ENCODE peak calls at places on chromosomes 12 and 14, in five cellular contexts. One of them, this sample, is unnamed.

GRCh38 chr14:54348001-54348611 is 48.7 kb upstream of the CDKN3 start:
- DNase-seq in ovary: no peak
- DNase-seq in heart left ventricle: no peak
- DNase-seq in A549: peak; percentile 51
- DNase-seq in esophagus squamous epithelium: no peak
- DNase-seq in this sample: no peak

GRCh38 chr12:124481772-124482566 is 85.4 kb downstream of the NCOR2 start:
- DNase-seq in ovary: no peak
- DNase-seq in heart left ventricle: peak; percentile 64
- DNase-seq in A549: no peak
- DNase-seq in esophagus squamous epithelium: no peak
- DNase-seq in this sample: no peak

GRCh38 chr14:73008501-73008900 is 18.4 kb downstream of the ZFYVE1 start:
- DNase-seq in ovary: no peak
- DNase-seq in heart left ventricle: no peak
- DNase-seq in A549: no peak
- DNase-seq in esophagus squamous epithelium: no peak
- DNase-seq in this sample: peak; percentile 22

GRCh38 chr12:1855241-1855640 is 34.9 kb downstream of the LRTM2 start:
- DNase-seq in ovary: no peak
- DNase-seq in heart left ventricle: no peak
- DNase-seq in A549: no peak
- DNase-seq in esophagus squamous epithelium: no peak
- DNase-seq in this sample: no peak

GRCh38 chr14:69712637-69713088 is 54.3 kb upstream of the SRSF5 start:
- DNase-seq in ovary: no peak
- DNase-seq in heart left ventricle: no peak
- DNase-seq in A549: no peak
- DNase-seq in esophagus squamous epithelium: no peak
- DNase-seq in this sample: peak; percentile 47

GRCh38 chr14:68526420-68527105 is 266.3 kb downstream of the ZFP36L1 start:
- DNase-seq in ovary: no peak
- DNase-seq in heart left ventricle: peak; percentile 68
- DNase-seq in A549: peak; percentile 29
- DNase-seq in esophagus squamous epithelium: no peak
- DNase-seq in this sample: peak; percentile 37

GRCh38 chr12:117356048-117356447 is 5.4 kb downstream of the NOS1 start:
- DNase-seq in ovary: no peak
- DNase-seq in heart left ventricle: no peak
- DNase-seq in A549: peak; percentile 39
- DNase-seq in esophagus squamous epithelium: no peak
- DNase-seq in this sample: no peak

GRCh38 chr14:74242055-74243042 is 3.1 kb downstream of the VSX2 start:
- DNase-seq in ovary: no peak
- DNase-seq in heart left ventricle: peak; percentile 21
- DNase-seq in A549: no peak
- DNase-seq in esophagus squamous epithelium: no peak
- DNase-seq in this sample: no peak

GRCh38 chr12:25929096-25929637 is 29.3 kb upstream of the RASSF8 start:
- DNase-seq in ovary: no peak
- DNase-seq in heart left ventricle: no peak
- DNase-seq in A549: no peak
- DNase-seq in esophagus squamous epithelium: no peak
- DNase-seq in this sample: no peak

GRCh38 chr12:57896139-57896436 is 45.3 kb upstream of the ATP23 start:
- DNase-seq in ovary: peak; percentile 65
- DNase-seq in heart left ventricle: no peak
- DNase-seq in A549: no peak
- DNase-seq in esophagus squamous epithelium: no peak
- DNase-seq in this sample: no peak
- H3K4me1 ChIP-seq in ovary: peaks cover 46% of the 10 kb centered on the region
- H3K4me1 ChIP-seq in heart left ventricle: peaks cover 81% of the 10 kb centered on the region
- H3K4me1 ChIP-seq in A549: peaks cover 62% of the 10 kb centered on the region
- H3K4me1 ChIP-seq in esophagus squamous epithelium: peaks cover 65% of the 10 kb centered on the region
- H3K4me1 ChIP-seq in this sample: peaks cover 69% of the 10 kb centered on the region

DNA sequence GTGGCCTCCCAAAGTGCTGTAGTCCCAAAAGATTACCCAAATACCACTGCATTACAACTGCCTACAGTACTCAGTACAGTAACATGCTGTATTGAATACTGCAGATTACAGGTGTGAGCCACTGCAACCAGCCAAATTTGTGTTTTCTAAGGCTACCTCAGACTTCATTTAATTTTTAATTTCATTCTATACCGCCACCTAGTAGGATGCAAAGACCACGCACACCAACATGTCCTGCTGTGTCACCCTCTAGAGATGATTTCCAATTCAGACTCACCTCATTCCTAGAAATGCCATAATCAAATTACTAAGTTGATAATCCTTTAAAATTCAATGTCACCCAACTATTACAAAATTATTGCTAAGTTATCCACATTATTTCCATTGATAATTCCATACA is 15.1 kb downstream of the DICER1 start:
- DNase-seq in ovary: no peak
- DNase-seq in heart left ventricle: no peak
- DNase-seq in A549: no peak
- DNase-seq in esophagus squamous epithelium: no peak
- DNase-seq in this sample: no peak
- H3K4me1 ChIP-seq in ovary: peaks cover 13% of the 10 kb centered on the region
- H3K4me1 ChIP-seq in heart left ventricle: peaks cover 64% of the 10 kb centered on the region
- H3K4me1 ChIP-seq in A549: peaks cover 38% of the 10 kb centered on the region
- H3K4me1 ChIP-seq in esophagus squamous epithelium: peaks cover 24% of the 10 kb centered on the region
- H3K4me1 ChIP-seq in this sample: peaks cover 51% of the 10 kb centered on the region

GRCh38 chr14:52048132-52048531 is 20.7 kb downstream of the NID2 start:
- DNase-seq in ovary: no peak
- DNase-seq in heart left ventricle: no peak
- DNase-seq in A549: no peak
- DNase-seq in esophagus squamous epithelium: no peak
- DNase-seq in this sample: no peak
- H3K4me1 ChIP-seq in ovary: peaks cover 40% of the 10 kb centered on the region
- H3K4me1 ChIP-seq in heart left ventricle: peaks cover 96% of the 10 kb centered on the region
- H3K4me1 ChIP-seq in A549: peaks cover 19% of the 10 kb centered on the region
- H3K4me1 ChIP-seq in esophagus squamous epithelium: no peaks in the 10 kb centered on the region
- H3K4me1 ChIP-seq in this sample: peaks cover 19% of the 10 kb centered on the region

GRCh38 chr12:54287316-54288157 is 7.0 kb downstream of the HNRNPA1 start:
- DNase-seq in ovary: no peak
- DNase-seq in heart left ventricle: no peak
- DNase-seq in A549: no peak
- DNase-seq in esophagus squamous epithelium: no peak
- DNase-seq in this sample: no peak

GRCh38 chr12:54280401-54281260 is at the start of gene HNRNPA1:
- DNase-seq in ovary: peak; percentile 96
- DNase-seq in heart left ventricle: peak; percentile 91
- DNase-seq in A549: peak; percentile 100
- DNase-seq in esophagus squamous epithelium: peak; percentile 94
- DNase-seq in this sample: peak; percentile 99

GRCh38 chr12:54282949-54283593 is 2.5 kb downstream of the HNRNPA1 start:
- DNase-seq in ovary: no peak
- DNase-seq in heart left ventricle: no peak
- DNase-seq in A549: no peak
- DNase-seq in esophagus squamous epithelium: no peak
- DNase-seq in this sample: no peak

GRCh38 chr12:54286042-54286931 is 5.8 kb downstream of the HNRNPA1 start:
- DNase-seq in ovary: no peak
- DNase-seq in heart left ventricle: no peak
- DNase-seq in A549: no peak
- DNase-seq in esophagus squamous epithelium: no peak
- DNase-seq in this sample: no peak

DNA sequence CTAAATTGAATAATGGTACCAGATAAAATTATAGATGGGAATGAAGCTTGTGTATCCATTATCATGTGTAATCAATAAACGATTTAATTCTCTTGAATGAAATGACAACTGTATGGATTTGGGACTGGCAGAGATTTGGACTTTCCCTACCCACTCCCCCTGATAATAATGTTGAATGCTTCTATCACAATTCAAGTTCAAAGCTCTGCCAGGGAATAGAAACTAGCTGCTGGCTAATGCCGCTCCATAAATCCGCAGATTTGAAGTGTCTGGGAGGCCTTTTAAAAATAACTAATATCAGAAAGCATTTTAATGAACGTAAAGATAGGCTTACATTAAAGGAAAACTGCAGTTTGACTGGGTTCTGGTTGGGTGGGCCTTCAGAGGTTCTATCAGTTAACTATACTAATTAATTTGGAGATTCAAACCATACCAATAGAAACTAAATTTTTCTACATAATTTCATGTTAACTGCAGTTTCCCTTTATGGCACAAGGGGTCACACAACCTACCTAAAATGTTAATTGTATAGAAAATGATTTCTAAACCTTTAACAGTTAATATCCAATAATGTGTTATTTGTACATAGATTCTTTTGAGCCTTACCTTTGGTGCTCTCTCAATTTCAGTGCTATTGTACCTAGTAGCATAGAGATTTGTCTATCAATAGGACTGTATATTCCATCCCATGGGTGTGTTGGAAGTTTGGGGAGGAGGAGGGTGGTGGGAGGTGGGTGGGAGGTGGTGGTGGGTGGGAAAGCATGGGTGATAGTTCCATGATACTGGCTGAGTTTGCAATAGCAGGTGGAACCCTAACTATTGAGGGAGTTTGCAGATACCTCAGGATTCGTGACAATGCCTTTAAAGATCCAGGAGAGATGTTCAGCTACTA is 4.9 kb downstream of the HNRNPA1 start:
- DNase-seq in ovary: no peak
- DNase-seq in heart left ventricle: no peak
- DNase-seq in A549: no peak
- DNase-seq in esophagus squamous epithelium: no peak
- DNase-seq in this sample: no peak
- H3K4me1 ChIP-seq in ovary: peaks cover 2% of the 10 kb centered on the region
- H3K4me1 ChIP-seq in heart left ventricle: peaks cover 57% of the 10 kb centered on the region
- H3K4me1 ChIP-seq in A549: peaks cover 39% of the 10 kb centered on the region
- H3K4me1 ChIP-seq in esophagus squamous epithelium: peaks cover 22% of the 10 kb centered on the region
- H3K4me1 ChIP-seq in this sample: peaks cover 72% of the 10 kb centered on the region

GRCh38 chr12:106274575-106275081 is 26.8 kb upstream of the CKAP4 start:
- DNase-seq in ovary: no peak
- DNase-seq in heart left ventricle: no peak
- DNase-seq in A549: peak; percentile 25
- DNase-seq in esophagus squamous epithelium: no peak
- DNase-seq in this sample: no peak

GRCh38 chr12:106271575-106272505 is 24.0 kb upstream of the CKAP4 start:
- DNase-seq in ovary: no peak
- DNase-seq in heart left ventricle: no peak
- DNase-seq in A549: no peak
- DNase-seq in esophagus squamous epithelium: no peak
- DNase-seq in this sample: no peak

GRCh38 chr12:106274012-106274411 is 26.2 kb upstream of the CKAP4 start:
- DNase-seq in ovary: peak; percentile 41
- DNase-seq in heart left ventricle: no peak
- DNase-seq in A549: no peak
- DNase-seq in esophagus squamous epithelium: no peak
- DNase-seq in this sample: no peak

GRCh38 chr12:106276032-106276728 is 26.4 kb upstream of the TCP11L2 start:
- DNase-seq in ovary: no peak
- DNase-seq in heart left ventricle: no peak
- DNase-seq in A549: no peak
- DNase-seq in esophagus squamous epithelium: no peak
- DNase-seq in this sample: no peak

GRCh38 chr12:106275458-106275857 is 27.1 kb upstream of the TCP11L2 start:
- DNase-seq in ovary: no peak
- DNase-seq in heart left ventricle: no peak
- DNase-seq in A549: no peak
- DNase-seq in esophagus squamous epithelium: no peak
- DNase-seq in this sample: no peak
- H3K4me1 ChIP-seq in ovary: no peaks in the 10 kb centered on the region
- H3K4me1 ChIP-seq in heart left ventricle: peaks cover 6% of the 10 kb centered on the region
- H3K4me1 ChIP-seq in A549: peaks cover 17% of the 10 kb centered on the region
- H3K4me1 ChIP-seq in esophagus squamous epithelium: peaks cover 9% of the 10 kb centered on the region
- H3K4me1 ChIP-seq in this sample: no peaks in the 10 kb centered on the region

GRCh38 chr14:89370781-89371180 is 46.3 kb downstream of the FOXN3 start:
- DNase-seq in ovary: no peak
- DNase-seq in heart left ventricle: no peak
- DNase-seq in A549: no peak
- DNase-seq in esophagus squamous epithelium: no peak
- DNase-seq in this sample: no peak
- H3K4me1 ChIP-seq in ovary: peaks cover 20% of the 10 kb centered on the region
- H3K4me1 ChIP-seq in heart left ventricle: peaks cover 44% of the 10 kb centered on the region
- H3K4me1 ChIP-seq in A549: peaks cover 5% of the 10 kb centered on the region
- H3K4me1 ChIP-seq in esophagus squamous epithelium: no peaks in the 10 kb centered on the region
- H3K4me1 ChIP-seq in this sample: peaks cover 66% of the 10 kb centered on the region

DNA sequence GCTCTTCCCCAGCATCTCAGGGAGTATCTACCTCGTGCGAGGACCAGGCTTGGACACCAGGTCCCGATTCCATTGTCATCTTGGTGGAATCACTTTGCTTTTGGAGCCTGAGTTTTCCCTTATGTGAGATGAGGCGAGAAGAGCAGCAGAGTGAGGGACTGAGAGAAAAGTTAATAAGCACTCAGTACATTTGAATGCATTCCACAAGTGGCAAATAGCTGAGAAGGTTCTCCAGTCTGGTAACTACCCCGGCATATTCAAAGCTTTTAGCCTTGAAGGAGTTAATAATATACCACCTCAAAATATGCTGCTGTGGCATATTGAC is 465 bp upstream of the GALC start:
- DNase-seq in ovary: no peak
- DNase-seq in heart left ventricle: no peak
- DNase-seq in A549: no peak
- DNase-seq in esophagus squamous epithelium: no peak
- DNase-seq in this sample: no peak
- H3K4me1 ChIP-seq in ovary: peaks cover 5% of the 10 kb centered on the region
- H3K4me1 ChIP-seq in heart left ventricle: peaks cover 42% of the 10 kb centered on the region
- H3K4me1 ChIP-seq in A549: peaks cover 6% of the 10 kb centered on the region
- H3K4me1 ChIP-seq in esophagus squamous epithelium: no peaks in the 10 kb centered on the region
- H3K4me1 ChIP-seq in this sample: peaks cover 16% of the 10 kb centered on the region

GRCh38 chr12:52202361-52203078 is 10.7 kb upstream of the KRT80 start:
- DNase-seq in ovary: no peak
- DNase-seq in heart left ventricle: peak; percentile 42
- DNase-seq in A549: no peak
- DNase-seq in esophagus squamous epithelium: no peak
- DNase-seq in this sample: no peak

GRCh38 chr12:52205584-52206308 is 13.9 kb upstream of the KRT80 start:
- DNase-seq in ovary: no peak
- DNase-seq in heart left ventricle: peak; percentile 7
- DNase-seq in A549: no peak
- DNase-seq in esophagus squamous epithelium: no peak
- DNase-seq in this sample: peak; percentile 6

GRCh38 chr12:52204931-52205505 is 13.2 kb upstream of the KRT80 start:
- DNase-seq in ovary: no peak
- DNase-seq in heart left ventricle: peak; percentile 26
- DNase-seq in A549: no peak
- DNase-seq in esophagus squamous epithelium: no peak
- DNase-seq in this sample: no peak

GRCh38 chr12:52203126-52203921 is 11.5 kb upstream of the KRT80 start:
- DNase-seq in ovary: no peak
- DNase-seq in heart left ventricle: peak; percentile 71
- DNase-seq in A549: peak; percentile 96
- DNase-seq in esophagus squamous epithelium: no peak
- DNase-seq in this sample: peak; percentile 37

GRCh38 chr12:52204095-52204930 is 12.5 kb upstream of the KRT80 start:
- DNase-seq in ovary: no peak
- DNase-seq in heart left ventricle: peak; percentile 14
- DNase-seq in A549: no peak
- DNase-seq in esophagus squamous epithelium: no peak
- DNase-seq in this sample: peak; percentile 4
- H3K4me1 ChIP-seq in ovary: peaks cover 1% of the 10 kb centered on the region
- H3K4me1 ChIP-seq in heart left ventricle: peaks cover 38% of the 10 kb centered on the region
- H3K4me1 ChIP-seq in A549: peaks cover 86% of the 10 kb centered on the region
- H3K4me1 ChIP-seq in esophagus squamous epithelium: peaks cover 35% of the 10 kb centered on the region
- H3K4me1 ChIP-seq in this sample: peaks cover 14% of the 10 kb centered on the region

GRCh38 chr12:47748899-47749298 is 9.8 kb downstream of the RAPGEF3 start:
- DNase-seq in ovary: no peak
- DNase-seq in heart left ventricle: peak; percentile 16
- DNase-seq in A549: no peak
- DNase-seq in esophagus squamous epithelium: no peak
- DNase-seq in this sample: no peak
- H3K4me1 ChIP-seq in ovary: peaks cover 7% of the 10 kb centered on the region
- H3K4me1 ChIP-seq in heart left ventricle: peaks cover 29% of the 10 kb centered on the region
- H3K4me1 ChIP-seq in A549: peaks cover 24% of the 10 kb centered on the region
- H3K4me1 ChIP-seq in esophagus squamous epithelium: peaks cover 26% of the 10 kb centered on the region
- H3K4me1 ChIP-seq in this sample: peaks cover 24% of the 10 kb centered on the region